ENCODE peak calls at places on chromosomes 1 and 21, in nine cellular contexts. One of them, this sample, is unnamed.

GRCh38 chr1:244052011-244052727 is 1.1 kb downstream of the ZBTB18 start:
- DNase-seq in mesenchymal stem cell: peak
- DNase-seq in fibroblast of lung: peak
- DNase-seq in mesendoderm: peak
- DNase-seq in IMR-90: peak
- DNase-seq in endothelial cell of umbilical vein: peak
- DNase-seq in HCT116: no peak
- DNase-seq in GM23248: no peak
- DNase-seq in NT2/D1: no peak
- DNase-seq in this sample: no peak

GRCh38 chr1:155253208-155253607 is 2.1 kb downstream of the ENTREP3 start:
- DNase-seq in endothelial cell of umbilical vein: no peak
- DNase-seq in mesendoderm: peak
- DNase-seq in HCT116: no peak
- DNase-seq in NT2/D1: no peak
- DNase-seq in fibroblast of lung: no peak
- DNase-seq in GM23248: peak
- DNase-seq in IMR-90: no peak
- DNase-seq in mesenchymal stem cell: no peak
- DNase-seq in this sample: no peak

GRCh38 chr1:161139765-161140164 is 7.3 kb upstream of the DEDD start:
- DNase-seq in GM23248: peak
- DNase-seq in endothelial cell of umbilical vein: peak
- DNase-seq in NT2/D1: no peak
- DNase-seq in mesendoderm: peak
- DNase-seq in mesenchymal stem cell: peak
- DNase-seq in HCT116: no peak
- DNase-seq in IMR-90: peak
- DNase-seq in fibroblast of lung: no peak
- DNase-seq in this sample: no peak

GRCh38 chr1:202237052-202237451 is 43.5 kb downstream of the LGR6 start:
- DNase-seq in IMR-90: peak
- DNase-seq in GM23248: peak
- DNase-seq in fibroblast of lung: no peak
- DNase-seq in mesendoderm: peak
- DNase-seq in NT2/D1: peak
- DNase-seq in endothelial cell of umbilical vein: peak
- DNase-seq in HCT116: peak
- DNase-seq in mesenchymal stem cell: peak
- DNase-seq in this sample: no peak

GRCh38 chr1:116847688-116848531 is 61.8 kb upstream of the PTGFRN start:
- DNase-seq in HCT116: no peak
- DNase-seq in endothelial cell of umbilical vein: peak
- DNase-seq in GM23248: peak
- DNase-seq in NT2/D1: no peak
- DNase-seq in mesenchymal stem cell: peak
- DNase-seq in fibroblast of lung: peak
- DNase-seq in mesendoderm: no peak
- DNase-seq in IMR-90: peak
- DNase-seq in this sample: no peak

GRCh38 chr1:204102719-204103118 is 29.8 kb downstream of the SOX13 start:
- DNase-seq in mesendoderm: peak
- DNase-seq in NT2/D1: no peak
- DNase-seq in mesenchymal stem cell: no peak
- DNase-seq in HCT116: peak
- DNase-seq in endothelial cell of umbilical vein: peak
- DNase-seq in IMR-90: no peak
- DNase-seq in GM23248: peak
- DNase-seq in fibroblast of lung: peak
- DNase-seq in this sample: no peak

GRCh38 chr1:161119379-161120061 is 1.6 kb downstream of the NIT1 start:
- DNase-seq in GM23248: peak
- DNase-seq in endothelial cell of umbilical vein: peak
- DNase-seq in fibroblast of lung: peak
- DNase-seq in IMR-90: peak
- DNase-seq in mesendoderm: peak
- DNase-seq in NT2/D1: no peak
- DNase-seq in mesenchymal stem cell: peak
- DNase-seq in HCT116: peak
- DNase-seq in this sample: no peak

GRCh38 chr21:28104346-28104745 is 888.3 kb downstream of the LTN1 start:
- DNase-seq in fibroblast of lung: no peak
- DNase-seq in IMR-90: no peak
- DNase-seq in mesenchymal stem cell: no peak
- DNase-seq in endothelial cell of umbilical vein: no peak
- DNase-seq in HCT116: no peak
- DNase-seq in NT2/D1: no peak
- DNase-seq in GM23248: no peak
- DNase-seq in mesendoderm: no peak
- DNase-seq in this sample: no peak

GRCh38 chr1:14850563-14850962 is 252.1 kb downstream of the KAZN start:
- DNase-seq in endothelial cell of umbilical vein: no peak
- DNase-seq in NT2/D1: no peak
- DNase-seq in HCT116: peak
- DNase-seq in mesendoderm: no peak
- DNase-seq in IMR-90: no peak
- DNase-seq in GM23248: no peak
- DNase-seq in mesenchymal stem cell: no peak
- DNase-seq in fibroblast of lung: no peak
- DNase-seq in this sample: no peak

GRCh38 chr21:33761104-33762036 is 119.1 kb downstream of the ITSN1 start:
- DNase-seq in NT2/D1: peak
- DNase-seq in GM23248: peak
- DNase-seq in mesenchymal stem cell: peak
- DNase-seq in fibroblast of lung: peak
- DNase-seq in HCT116: peak
- DNase-seq in IMR-90: peak
- DNase-seq in mesendoderm: peak
- DNase-seq in endothelial cell of umbilical vein: peak
- DNase-seq in this sample: peak

GRCh38 chr1:206511362-206512064 is 4.2 kb downstream of the RASSF5 start:
- DNase-seq in endothelial cell of umbilical vein: no peak
- DNase-seq in GM23248: no peak
- DNase-seq in mesendoderm: peak
- DNase-seq in IMR-90: no peak
- DNase-seq in mesenchymal stem cell: no peak
- DNase-seq in NT2/D1: no peak
- DNase-seq in HCT116: no peak
- DNase-seq in fibroblast of lung: no peak
- DNase-seq in this sample: no peak

GRCh38 chr21:42144679-42145568 is 73.8 kb downstream of the UMODL1 start:
- DNase-seq in IMR-90: no peak
- DNase-seq in mesenchymal stem cell: no peak
- DNase-seq in NT2/D1: no peak
- DNase-seq in mesendoderm: no peak
- DNase-seq in endothelial cell of umbilical vein: no peak
- DNase-seq in GM23248: no peak
- DNase-seq in HCT116: no peak
- DNase-seq in fibroblast of lung: no peak
- DNase-seq in this sample: no peak

GRCh38 chr21:31732891-31733520 is 1.1 kb upstream of the SCAF4 start:
- DNase-seq in endothelial cell of umbilical vein: no peak
- DNase-seq in NT2/D1: peak
- DNase-seq in GM23248: peak
- DNase-seq in IMR-90: peak
- DNase-seq in fibroblast of lung: peak
- DNase-seq in mesendoderm: peak
- DNase-seq in mesenchymal stem cell: no peak
- DNase-seq in HCT116: no peak
- DNase-seq in this sample: no peak

GRCh38 chr1:230105245-230105753 is 38.3 kb downstream of the GALNT2 start:
- DNase-seq in mesendoderm: no peak
- DNase-seq in NT2/D1: no peak
- DNase-seq in HCT116: no peak
- DNase-seq in GM23248: no peak
- DNase-seq in mesenchymal stem cell: no peak
- DNase-seq in endothelial cell of umbilical vein: no peak
- DNase-seq in IMR-90: no peak
- DNase-seq in fibroblast of lung: no peak
- DNase-seq in this sample: no peak
- H3K9ac ChIP-seq in mesendoderm: no peak
- H3K9ac ChIP-seq in NT2/D1: no peak
- H3K9ac ChIP-seq in HCT116: peak
- H3K9ac ChIP-seq in GM23248: peak
- H3K9ac ChIP-seq in mesenchymal stem cell: peak
- H3K9ac ChIP-seq in endothelial cell of umbilical vein: peak
- H3K9ac ChIP-seq in IMR-90: peak
- H3K9ac ChIP-seq in fibroblast of lung: peak
- H3K9ac ChIP-seq in this sample: no peak

DNA sequence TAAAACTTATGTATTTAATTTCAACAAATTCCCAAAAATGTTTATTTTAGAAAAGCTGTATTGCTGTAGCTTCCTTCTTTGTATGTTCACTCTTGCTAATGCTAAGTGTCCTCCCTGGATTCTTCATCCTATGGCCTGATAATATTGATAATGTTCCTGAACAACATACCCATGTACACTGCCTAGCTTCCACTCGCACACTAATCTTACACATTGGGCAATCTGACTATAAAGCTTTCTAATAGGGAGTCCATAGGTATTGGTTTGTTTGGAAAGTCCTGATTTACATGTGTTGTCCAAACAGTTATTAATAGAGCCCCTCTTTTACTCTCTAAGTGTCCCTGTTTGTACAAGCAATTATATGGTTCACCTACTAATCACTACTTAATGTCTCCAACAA is 783 bp downstream of the F13B start:
- DNase-seq in GM23248: no peak
- DNase-seq in HCT116: no peak
- DNase-seq in endothelial cell of umbilical vein: no peak
- DNase-seq in IMR-90: no peak
- DNase-seq in NT2/D1: no peak
- DNase-seq in fibroblast of lung: no peak
- DNase-seq in mesenchymal stem cell: no peak
- DNase-seq in mesendoderm: no peak
- DNase-seq in this sample: no peak
- H3K4me3 ChIP-seq in GM23248: no peak
- H3K4me3 ChIP-seq in HCT116: no peak
- H3K4me3 ChIP-seq in endothelial cell of umbilical vein: no peak
- H3K4me3 ChIP-seq in IMR-90: no peak
- H3K4me3 ChIP-seq in NT2/D1: no peak
- H3K4me3 ChIP-seq in fibroblast of lung: no peak
- H3K4me3 ChIP-seq in mesenchymal stem cell: no peak
- H3K4me3 ChIP-seq in mesendoderm: no peak
- H3K4me3 ChIP-seq in this sample: no peak

GRCh38 chr1:8448906-8449661 is 131.2 kb downstream of the SLC45A1 start:
- DNase-seq in NT2/D1: no peak
- DNase-seq in IMR-90: peak
- DNase-seq in HCT116: no peak
- DNase-seq in GM23248: peak
- DNase-seq in mesenchymal stem cell: peak
- DNase-seq in endothelial cell of umbilical vein: no peak
- DNase-seq in mesendoderm: no peak
- DNase-seq in fibroblast of lung: peak
- DNase-seq in this sample: no peak
- H3K9ac ChIP-seq in NT2/D1: no peak
- H3K9ac ChIP-seq in IMR-90: peak
- H3K9ac ChIP-seq in HCT116: no peak
- H3K9ac ChIP-seq in GM23248: peak
- H3K9ac ChIP-seq in mesenchymal stem cell: peak
- H3K9ac ChIP-seq in endothelial cell of umbilical vein: no peak
- H3K9ac ChIP-seq in mesendoderm: no peak
- H3K9ac ChIP-seq in fibroblast of lung: peak
- H3K9ac ChIP-seq in this sample: no peak

GRCh38 chr1:27885620-27886352 is 13.4 kb downstream of the THEMIS2 start:
- DNase-seq in HCT116: no peak
- DNase-seq in mesenchymal stem cell: no peak
- DNase-seq in endothelial cell of umbilical vein: no peak
- DNase-seq in mesendoderm: no peak
- DNase-seq in GM23248: no peak
- DNase-seq in IMR-90: no peak
- DNase-seq in NT2/D1: no peak
- DNase-seq in fibroblast of lung: no peak
- DNase-seq in this sample: no peak

GRCh38 chr1:27882543-27882903 is 10.2 kb downstream of the THEMIS2 start:
- DNase-seq in IMR-90: no peak
- DNase-seq in mesendoderm: no peak
- DNase-seq in GM23248: no peak
- DNase-seq in fibroblast of lung: no peak
- DNase-seq in endothelial cell of umbilical vein: no peak
- DNase-seq in HCT116: no peak
- DNase-seq in mesenchymal stem cell: no peak
- DNase-seq in NT2/D1: no peak
- DNase-seq in this sample: no peak

GRCh38 chr1:27884182-27884954 is 12.0 kb downstream of the THEMIS2 start:
- DNase-seq in IMR-90: no peak
- DNase-seq in GM23248: no peak
- DNase-seq in fibroblast of lung: no peak
- DNase-seq in mesenchymal stem cell: no peak
- DNase-seq in HCT116: no peak
- DNase-seq in NT2/D1: no peak
- DNase-seq in endothelial cell of umbilical vein: no peak
- DNase-seq in mesendoderm: no peak
- DNase-seq in this sample: no peak

GRCh38 chr1:27885114-27885528 is 12.8 kb downstream of the THEMIS2 start:
- DNase-seq in GM23248: no peak
- DNase-seq in IMR-90: no peak
- DNase-seq in fibroblast of lung: no peak
- DNase-seq in NT2/D1: no peak
- DNase-seq in mesendoderm: no peak
- DNase-seq in HCT116: no peak
- DNase-seq in endothelial cell of umbilical vein: no peak
- DNase-seq in mesenchymal stem cell: no peak
- DNase-seq in this sample: no peak

DNA sequence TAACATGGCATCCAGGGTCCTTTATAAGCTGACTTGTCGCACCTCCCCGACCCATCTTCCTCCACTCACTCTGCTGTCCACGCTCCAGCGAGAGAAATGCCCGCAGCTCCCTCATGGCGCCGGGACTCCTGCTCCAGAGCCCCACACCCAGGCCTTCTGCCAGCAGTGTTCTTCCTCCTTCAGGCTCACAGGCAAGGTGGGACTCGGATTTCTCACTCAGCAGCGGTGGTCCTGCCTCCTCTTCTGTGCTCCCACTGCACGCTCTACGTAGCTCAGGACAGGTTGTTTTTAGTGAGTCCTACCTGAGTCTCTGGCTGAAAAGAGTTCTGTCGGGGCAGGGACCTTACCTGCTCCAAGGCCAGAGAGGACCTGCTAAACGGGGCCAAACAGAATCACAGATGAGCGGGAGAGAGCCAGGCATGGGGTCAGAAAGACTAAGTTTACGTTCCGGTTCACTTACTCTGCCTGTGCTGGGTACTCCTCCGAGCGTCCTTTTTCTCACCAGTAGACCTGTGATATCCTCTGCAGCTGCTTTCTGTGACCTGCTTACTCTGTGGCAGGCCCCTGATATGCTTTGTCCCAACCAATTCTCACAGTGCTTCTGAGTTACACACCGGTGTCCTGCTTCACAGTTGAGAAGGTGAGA is 11.3 kb downstream of the THEMIS2 start:
- DNase-seq in mesenchymal stem cell: no peak
- DNase-seq in NT2/D1: no peak
- DNase-seq in HCT116: no peak
- DNase-seq in GM23248: no peak
- DNase-seq in IMR-90: no peak
- DNase-seq in mesendoderm: no peak
- DNase-seq in fibroblast of lung: no peak
- DNase-seq in endothelial cell of umbilical vein: no peak
- DNase-seq in this sample: no peak
- H3K4me3 ChIP-seq in mesenchymal stem cell: no peak
- H3K4me3 ChIP-seq in NT2/D1: no peak
- H3K4me3 ChIP-seq in HCT116: no peak
- H3K4me3 ChIP-seq in GM23248: no peak
- H3K4me3 ChIP-seq in IMR-90: no peak
- H3K4me3 ChIP-seq in mesendoderm: no peak
- H3K4me3 ChIP-seq in fibroblast of lung: no peak
- H3K4me3 ChIP-seq in endothelial cell of umbilical vein: no peak
- H3K4me3 ChIP-seq in this sample: no peak

This sample was measured in SK-N-MC.